ENCODE peak calls at places on chromosomes 4 and X, in five cellular contexts. F is spleen, K is heart right ventricle, G is PC-3, M is cardiac muscle cell. E is an unnamed sample. For H3K4me1 and H3K36me3, the result is how much of the 10 kb centered on the place peaks cover.

GRCh38 chr4:94339779-94340178 is 2.9 kb downstream of the HPGDS start:
- DNase-seq in F (no peak), K (no peak), G (no peak), M (no peak), E (peak)

GRCh38 chrX:46757593-46757992 is 1.3 kb downstream of the SLC9A7 start:
- DNase-seq in F (no peak), K (no peak), G (peak), M (no peak), E (no peak)

GRCh38 chr4:90007494-90008167 is 113.0 kb downstream of the MMRN1 start:
- DNase-seq in F (no peak), K (no peak), G (no peak), M (no peak), E (no peak)

GRCh38 chr4:181701219-181701618 is 542.0 kb upstream of the TENM3 start:
- DNase-seq in F (no peak), K (no peak), G (no peak), M (no peak), E (no peak)

GRCh38 chr4:21347142-21347541 is 601.4 kb downstream of the KCNIP4 start:
- DNase-seq in F (no peak), K (no peak), G (no peak), M (no peak), E (no peak)

GRCh38 chr4:101417046-101417445 is 69.7 kb upstream of the PPP3CA start:
- DNase-seq in F (no peak), K (no peak), G (no peak), M (no peak), E (no peak)

GRCh38 chrX:56728321-56728720 is 722 bp upstream of the NBDY start:
- DNase-seq in F (no peak), K (no peak), G (peak), M (peak), E (no peak)

GRCh38 chr4:36337665-36338064 is 56.2 kb downstream of the DTHD1 start:
- DNase-seq in F (no peak), K (no peak), G (no peak), M (no peak), E (no peak)

GRCh38 chrX:48883729-48884128 is 13.8 kb downstream of the TIMM17B start:
- DNase-seq in F (no peak), K (no peak), G (peak), M (no peak), E (no peak)

GRCh38 chrX:12480956-12481355 is 310.3 kb upstream of the PRPS2 start:
- DNase-seq in F (no peak), K (no peak), G (no peak), M (no peak), E (no peak)

GRCh38 chr4:165874072-165874798 is 1.2 kb downstream of the TLL1 start:
- DNase-seq in F (no peak), K (no peak), G (peak), M (peak), E (peak)

GRCh38 chr4:140019619-140020367 is 134.2 kb downstream of the MAML3 start:
- DNase-seq in F (no peak), K (no peak), G (peak), M (no peak), E (no peak)

GRCh38 chr4:77052352-77052751 is 23.4 kb downstream of the CCNI start:
- DNase-seq in F (no peak), K (peak), G (peak), M (peak), E (peak)

GRCh38 chrX:139804482-139804881 is 96.5 kb upstream of the MCF2 start:
- DNase-seq in F (no peak), K (no peak), G (no peak), M (no peak), E (no peak)

GRCh38 chr4:33091961-33092360 is 2371.8 kb downstream of the PCDH7 start:
- DNase-seq in F (no peak), K (no peak), G (peak), M (no peak), E (no peak)

GRCh38 chr4:177380730-177381287 is 61.4 kb downstream of the AGA start:
- DNase-seq in F (no peak), K (no peak), G (peak), M (no peak), E (no peak)

GRCh38 chrX:96314974-96315373 is 369.7 kb upstream of the DIAPH2 start:
- DNase-seq in F (no peak), K (no peak), G (peak), M (no peak), E (no peak)

GRCh38 chrX:51215266-51215665 is 117.4 kb upstream of the NUDT10 start:
- DNase-seq in F (no peak), K (no peak), G (peak), M (peak), E (no peak)

GRCh38 chr4:107654694-107655093 is 65.3 kb downstream of the PAPSS1 start:
- DNase-seq in F (no peak), K (no peak), G (no peak), M (peak), E (no peak)

GRCh38 chrX:72306085-72306801 is 529 bp upstream of the CITED1 start:
- DNase-seq in F (no peak), K (no peak), G (peak), M (peak), E (no peak)

GRCh38 chrX:110004210-110004609 is 1.3 kb downstream of the TMEM164 start:
- DNase-seq in F (peak), K (peak), G (peak), M (no peak), E (peak)

GRCh38 chrX:19174401-19175025 is 52.2 kb upstream of the ADGRG2 start:
- DNase-seq in F (no peak), K (peak), G (peak), M (no peak), E (peak)

GRCh38 chr4:183422962-183423653 is 21.3 kb upstream of the CDKN2AIP start:
- DNase-seq in F (no peak), K (no peak), G (peak), M (no peak), E (no peak)

GRCh38 chr4:189033801-189034347 is 894.6 kb downstream of the TRIML1 start:
- DNase-seq in F (no peak), K (no peak), G (no peak), M (no peak), E (no peak)

GRCh38 chr4:158847535-158847934 is 78.7 kb downstream of the FNIP2 start:
- DNase-seq in F (no peak), K (no peak), G (no peak), M (no peak), E (no peak)

GRCh38 chrX:125505207-125505606 is 185.5 kb downstream of the TEX13C start:
- DNase-seq in F (peak), K (no peak), G (peak), M (no peak), E (no peak)

GRCh38 chrX:74536142-74537010 is 78.0 kb downstream of the RLIM start:
- DNase-seq in F (peak), K (peak), G (peak), M (peak), E (peak)

GRCh38 chr4:39348371-39349265 is 17.5 kb downstream of the RFC1 start:
- DNase-seq in F (no peak), K (no peak), G (peak), M (no peak), E (no peak)

GRCh38 chrX:45404206-45404605 is 203.5 kb upstream of the DIPK2B start:
- DNase-seq in F (no peak), K (no peak), G (no peak), M (no peak), E (no peak)

GRCh38 chrX:100381613-100382012 is 28.5 kb downstream of the PCDH19 start:
- DNase-seq in F (no peak), K (no peak), G (no peak), M (no peak), E (no peak)

GRCh38 chr4:58688603-58689002 is 1578.4 kb upstream of the IGFBP7 start:
- DNase-seq in F (no peak), K (no peak), G (no peak), M (no peak), E (no peak)

GRCh38 chr4:16150716-16151115 is 66.9 kb upstream of the PROM1 start:
- DNase-seq in F (no peak), K (no peak), G (peak), M (no peak), E (no peak)

GRCh38 chrX:105972690-105973386 is 65.7 kb downstream of the SERPINA7 start:
- DNase-seq in F (no peak), K (no peak), G (no peak), M (no peak), E (no peak)

GRCh38 chr4:173878701-173879100 is 348.7 kb upstream of the HAND2 start:
- DNase-seq in F (no peak), K (peak), G (no peak), M (peak), E (no peak)

GRCh38 chr4:118757761-118758213 is 72.6 kb downstream of the METTL14 start:
- DNase-seq in F (no peak), K (no peak), G (no peak), M (no peak), E (no peak)

GRCh38 chr4:85165808-85166207 is 199.3 kb upstream of the WDFY3 start:
- DNase-seq in F (peak), K (no peak), G (peak), M (no peak), E (no peak)

GRCh38 chrX:20743054-20743453 is 476.3 kb upstream of the RPS6KA3 start:
- DNase-seq in F (no peak), K (no peak), G (no peak), M (no peak), E (peak)

GRCh38 chr4:87050596-87050995 is 115.8 kb downstream of the AFF1 start:
- DNase-seq in F (no peak), K (peak), G (no peak), M (no peak), E (no peak)
- H3K4me1 ChIP-seq in F (half or more), K (half or more), G (under half), M (half or more), E (under half)

DNA sequence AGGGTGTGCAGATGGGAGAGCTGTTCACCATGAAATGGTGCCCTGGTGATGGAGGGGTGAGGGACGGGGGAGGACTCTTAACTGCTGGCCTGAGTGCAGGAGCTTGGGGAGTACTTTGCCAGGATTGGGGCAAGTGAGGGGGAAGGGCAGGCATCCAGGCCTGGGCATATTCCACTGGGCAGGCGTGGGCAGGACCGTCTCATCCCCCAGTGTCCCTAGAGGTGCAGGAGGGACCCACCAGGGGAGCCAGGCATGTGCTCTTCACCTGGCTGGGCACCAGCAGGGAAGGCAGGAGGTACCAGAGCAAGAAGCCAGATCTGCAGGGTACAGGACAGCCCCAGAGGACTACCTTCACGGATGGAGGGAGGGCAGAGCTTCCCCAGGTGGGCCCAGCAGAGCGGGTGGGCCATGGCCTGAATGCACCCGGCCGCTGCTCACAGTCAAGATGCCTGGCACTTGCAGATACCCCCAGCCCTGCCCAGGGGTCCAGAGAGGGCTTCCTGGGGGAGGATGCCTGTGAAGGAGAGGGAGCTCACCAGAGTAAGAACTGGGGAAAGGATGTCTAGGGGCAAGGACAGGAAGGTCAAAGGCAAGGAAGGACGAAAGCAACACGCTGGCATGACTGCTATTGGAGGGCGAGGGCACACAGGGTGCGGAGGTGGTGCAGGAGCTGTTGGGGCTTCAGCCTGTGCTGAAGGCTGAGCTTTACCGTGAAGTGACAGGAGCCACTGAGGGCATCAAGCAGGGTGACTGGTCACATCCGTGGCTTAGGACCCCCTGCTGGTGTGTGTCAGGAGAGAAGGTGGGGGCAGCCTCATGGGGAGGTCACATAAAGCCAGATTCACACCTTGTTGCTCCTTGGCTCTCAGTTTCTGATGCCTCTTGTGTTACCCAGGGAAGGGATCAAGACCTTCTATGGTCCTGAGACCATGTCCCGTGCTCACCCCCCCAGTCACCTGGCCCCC is 68.2 kb upstream of the NKX1-1 start:
- DNase-seq in F (peak), K (no peak), G (no peak), M (no peak), E (no peak)
- TF ChIP-seq CTCF in F (no peak), K (no peak), G (no peak), M (no peak), E (no peak)

GRCh38 chrX:1397001-1397400 is 5.1 kb upstream of the SLC25A6 start:
- DNase-seq in F (peak), K (peak), G (no peak), M (no peak), E (peak)
- H3K36me3 ChIP-seq in F (under half), K (under half), G (under half), M (under half), E (under half)

DNA sequence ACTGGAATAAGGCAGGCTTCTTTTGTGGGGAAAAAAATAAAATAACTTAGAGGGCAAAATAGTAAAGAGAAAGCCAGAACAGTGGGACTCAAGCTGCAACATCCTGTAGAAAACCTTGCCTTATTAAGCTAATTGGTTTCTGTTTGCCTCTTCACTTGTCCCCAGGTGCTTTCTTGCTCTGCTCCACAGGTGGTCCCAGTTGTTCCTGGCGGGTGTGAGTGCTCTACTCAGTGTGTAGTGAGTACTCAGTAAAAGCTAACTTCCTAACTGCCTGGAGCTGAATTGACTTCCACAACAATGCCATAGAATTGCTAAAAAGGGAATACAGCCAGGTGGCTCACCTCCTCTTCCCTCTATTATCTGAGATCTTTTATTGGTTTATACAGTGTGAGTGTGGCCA is 930.2 kb downstream of the C4orf33 start:
- DNase-seq in F (no peak), K (no peak), G (no peak), M (peak), E (no peak)
- H3K4me1 ChIP-seq in F (under half), K (under half), G (under half), M (under half), E (under half)

DNA sequence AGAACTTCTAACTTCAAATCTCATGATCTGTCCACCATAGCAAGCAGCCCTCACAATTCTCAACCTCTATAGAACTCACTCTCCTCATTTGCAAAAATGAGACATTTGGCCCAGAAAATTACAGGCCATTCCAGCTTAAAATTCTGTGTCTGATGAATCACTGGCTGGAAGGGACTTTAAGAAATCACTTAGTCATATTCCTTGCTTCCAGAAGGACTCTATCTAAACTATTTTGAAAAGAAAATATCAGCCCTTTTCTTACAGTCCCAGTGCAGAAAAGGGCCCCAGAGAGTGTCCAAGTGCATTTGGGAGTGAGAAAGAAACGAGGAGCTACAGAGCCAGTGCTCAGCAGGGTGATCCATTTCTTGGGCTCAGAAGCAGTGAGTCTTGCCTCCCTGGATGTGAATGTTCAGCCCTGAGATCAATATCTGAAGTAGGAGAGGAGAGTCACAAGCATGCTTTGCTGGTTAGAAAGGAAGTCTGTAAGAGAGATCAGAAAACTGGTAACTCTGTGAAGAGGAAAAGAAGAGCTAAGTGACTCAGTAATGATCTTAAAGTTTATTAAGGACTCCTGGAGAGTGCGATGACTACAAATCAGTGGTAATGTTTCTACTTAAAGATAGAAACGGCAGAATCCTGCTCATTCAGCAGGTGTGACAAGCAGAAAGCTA is 139.8 kb downstream of the PALLD start:
- DNase-seq in F (no peak), K (no peak), G (peak), M (no peak), E (no peak)
- TF ChIP-seq CTCF in F (no peak), K (no peak), G (no peak), M (no peak), E (no peak)